ENCODE peak calls at places on chromosome 2, in four cellular contexts. R is H1; L is CD4-positive, alpha-beta memory T cell; X is stomach. P is an unnamed sample. For H3K4me1 and H3K27me3, the result is how much of the 10 kb centered on the place peaks cover.

GRCh38 chr2:129771606-129772598 is 207.6 kb upstream of the RAB6C start:
- DNase-seq in R (no peak), L (no peak), X (no peak), P (no peak)

GRCh38 chr2:198374375-198375072 is 570.1 kb downstream of the PLCL1 start:
- DNase-seq in R (peak), L (no peak), X (no peak), P (peak)

GRCh38 chr2:157932480-157933205 is 56.5 kb upstream of the ACVR1 start:
- DNase-seq in R (peak), L (no peak), X (no peak), P (peak)

GRCh38 chr2:169073972-169074751 is 4.8 kb downstream of the DHRS9 start:
- DNase-seq in R (no peak), L (no peak), X (no peak), P (no peak)

GRCh38 chr2:134453476-134453875 is 199.6 kb downstream of the MGAT5 start:
- DNase-seq in R (no peak), L (no peak), X (peak), P (no peak)

GRCh38 chr2:75523313-75524275 is 37.1 kb downstream of the EVA1A start:
- DNase-seq in R (no peak), L (no peak), X (no peak), P (no peak)

GRCh38 chr2:181766129-181766528 is 85.8 kb upstream of the NEUROD1 start:
- DNase-seq in R (no peak), L (no peak), X (no peak), P (no peak)

GRCh38 chr2:227627769-227628168 is 10.5 kb downstream of the SCYGR4 start:
- DNase-seq in R (no peak), L (no peak), X (no peak), P (no peak)

GRCh38 chr2:55430536-55430935 is 10.9 kb upstream of the CCDC88A start:
- DNase-seq in R (no peak), L (no peak), X (no peak), P (no peak)

GRCh38 chr2:113720167-113720566 is 36.3 kb downstream of the SLC35F5 start:
- DNase-seq in R (no peak), L (no peak), X (no peak), P (no peak)

GRCh38 chr2:60347781-60348180 is 205.7 kb downstream of the BCL11A start:
- DNase-seq in R (peak), L (no peak), X (no peak), P (no peak)

GRCh38 chr2:26148501-26148900 is 24.4 kb upstream of the GAREM2 start:
- DNase-seq in R (no peak), L (no peak), X (no peak), P (no peak)

GRCh38 chr2:23312996-23313606 is 71.9 kb upstream of the KLHL29 start:
- DNase-seq in R (peak), L (no peak), X (no peak), P (peak)

GRCh38 chr2:15738225-15738546 is 146.5 kb downstream of the DDX1 start:
- DNase-seq in R (no peak), L (no peak), X (no peak), P (no peak)

GRCh38 chr2:239717706-239718105 is 307.4 kb downstream of the NDUFA10 start:
- DNase-seq in R (no peak), L (no peak), X (no peak), P (no peak)

GRCh38 chr2:1713156-1713838 is 31.0 kb downstream of the PXDN start:
- DNase-seq in R (no peak), L (no peak), X (no peak), P (no peak)

GRCh38 chr2:130873700-130874346 is 37.1 kb downstream of the ARHGEF4 start:
- DNase-seq in R (peak), L (peak), X (peak), P (peak)

GRCh38 chr2:199484927-199485326 is 27.2 kb upstream of the SATB2 start:
- DNase-seq in R (no peak), L (no peak), X (no peak), P (no peak)

DNA sequence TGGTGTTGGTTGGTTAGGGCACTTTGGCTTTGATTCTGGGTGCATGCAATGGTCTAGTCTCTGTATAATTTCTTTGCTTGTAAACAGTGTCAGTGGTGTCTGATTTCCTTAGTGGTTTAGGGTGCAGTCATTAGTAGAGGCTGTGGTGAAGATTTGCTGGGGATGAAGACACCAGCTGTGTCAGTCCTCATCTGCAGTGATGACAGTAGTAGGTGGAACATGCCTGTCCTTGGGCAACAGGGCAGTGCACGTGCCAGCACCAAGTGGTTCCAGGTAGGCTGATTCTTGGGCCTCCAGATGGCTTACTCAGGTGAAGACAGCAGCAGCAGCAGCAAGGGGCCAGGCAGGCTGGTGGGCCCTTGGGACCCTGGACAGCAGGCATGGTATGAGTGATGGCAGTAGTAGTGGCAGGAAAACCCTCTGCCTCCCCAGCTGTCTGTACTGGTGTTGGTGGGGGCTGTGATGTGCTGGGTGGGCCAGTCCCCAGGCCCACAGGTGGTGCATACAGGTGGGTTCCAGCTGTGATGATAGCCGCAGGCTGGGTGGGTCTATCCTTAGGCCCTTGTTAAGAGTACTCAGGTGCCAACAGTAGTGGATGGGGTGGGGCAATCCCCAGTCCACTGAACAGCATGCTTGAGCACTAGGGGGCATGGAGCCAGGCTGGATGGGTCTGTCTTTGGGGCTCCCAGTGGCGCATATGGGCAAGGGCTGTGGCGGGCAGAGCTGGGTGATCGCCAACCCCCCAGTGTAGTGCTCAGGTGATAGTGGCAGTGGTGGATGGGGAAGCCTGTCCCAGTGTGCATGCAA is 140.7 kb upstream of the THUMPD2 start:
- DNase-seq in R (no peak), L (no peak), X (no peak), P (no peak)
- H3K4me1 ChIP-seq in R (under half), L (under half), X (under half), P (under half)

DNA sequence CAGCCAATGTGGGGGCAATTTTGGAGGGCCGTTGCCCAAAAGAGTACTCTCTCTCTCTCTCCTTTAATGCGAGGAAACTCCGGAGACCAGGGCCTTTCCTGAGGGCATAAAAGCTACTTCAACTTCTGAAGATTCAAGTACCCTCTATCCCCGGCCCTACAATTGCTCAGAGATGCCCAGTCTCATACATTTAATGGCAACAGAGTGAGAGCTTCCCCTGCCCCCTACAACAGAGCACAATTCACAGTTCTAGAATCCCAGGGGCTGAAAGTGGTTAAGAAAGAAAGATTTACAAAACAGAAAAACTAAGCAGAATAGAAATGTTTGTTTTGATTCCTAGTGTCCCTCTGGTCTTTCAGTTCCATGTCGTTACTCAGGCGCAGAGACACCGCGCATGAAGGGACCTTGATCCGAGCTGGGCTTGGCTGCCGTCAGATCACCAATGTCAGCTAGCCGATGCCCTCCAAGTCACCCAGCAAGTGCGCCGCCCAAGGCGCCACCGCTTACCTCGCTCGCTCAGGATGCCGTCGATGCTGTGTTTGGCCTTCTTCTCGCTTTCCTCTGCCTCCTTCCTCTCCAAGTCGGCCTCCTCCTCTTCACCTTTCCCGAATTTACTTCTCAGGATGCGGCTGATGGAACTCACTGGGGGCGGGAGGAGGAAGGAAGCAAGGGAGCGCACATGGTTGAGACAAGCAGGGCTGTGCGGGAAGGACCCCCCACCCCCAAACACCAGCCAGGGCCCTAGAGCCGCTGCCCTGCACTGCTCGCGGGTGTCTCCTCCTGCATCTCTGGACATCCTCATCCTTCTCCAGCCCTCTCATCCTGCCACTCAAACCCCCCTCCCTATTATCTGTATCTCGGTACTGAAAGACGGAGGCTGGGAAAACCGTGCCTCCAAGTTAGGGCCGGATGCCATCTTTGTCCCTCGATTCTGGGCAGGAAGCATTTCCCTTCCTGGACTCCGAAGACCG is 4.9 kb downstream of the PAX3 start:
- DNase-seq in R (no peak), L (no peak), X (no peak), P (no peak)
- H3K27me3 ChIP-seq in R (half or more), L (half or more), X (half or more), P (half or more)

DNA sequence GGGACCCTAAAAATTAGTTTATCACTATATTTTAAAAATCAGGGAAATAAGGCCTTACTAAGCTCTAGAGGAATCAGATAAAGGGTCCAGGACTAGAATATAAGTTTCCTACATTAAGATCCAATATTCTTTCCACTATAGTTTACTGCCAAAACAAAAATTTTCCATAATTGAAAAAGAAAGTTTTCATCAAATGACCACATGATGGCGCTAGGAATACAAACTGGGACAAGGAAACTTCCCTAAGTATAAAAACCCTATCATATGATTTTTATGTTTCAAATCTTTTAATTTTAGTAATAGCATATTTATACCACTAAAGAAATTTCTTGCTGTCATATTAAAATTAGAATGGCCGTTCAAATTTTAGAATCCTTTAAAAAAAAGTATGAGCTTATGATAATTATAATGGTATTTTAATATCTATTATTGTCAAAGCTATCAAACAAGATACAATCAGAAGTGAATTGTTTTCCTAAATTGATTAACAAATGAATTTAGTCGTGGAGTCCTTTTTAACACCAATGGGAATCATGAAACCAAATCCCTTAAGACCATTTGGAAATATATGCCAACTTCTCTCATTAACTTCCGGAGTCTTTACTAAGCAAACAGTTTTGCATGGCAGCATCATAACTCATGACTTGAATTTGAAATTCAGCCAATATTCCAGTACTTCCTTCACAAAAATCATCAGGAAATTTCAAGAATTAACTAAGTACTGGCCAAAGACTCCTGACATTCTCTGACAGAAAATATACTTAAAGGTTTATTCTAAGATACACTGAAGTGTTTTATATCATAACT is 70.3 kb downstream of the SCN1A start:
- DNase-seq in R (no peak), L (no peak), X (no peak), P (no peak)
- H3K27ac ChIP-seq in R (no peak), L (no peak), X (no peak), P (no peak)

GRCh38 chr2:191379375-191379774 is 134.2 kb downstream of the MYO1B start:
- DNase-seq in R (no peak), L (no peak), X (no peak), P (no peak)
- H3K4me1 ChIP-seq in R (under half), L (under half), X (under half), P (under half)

GRCh38 chr2:232927793-232928563 is 57.9 kb downstream of the SNORC start:
- DNase-seq in R (no peak), L (no peak), X (no peak), P (no peak)
- H3K27me3 ChIP-seq in R (under half), L (under half), X (under half), P (under half)

GRCh38 chr2:6977095-6977777 is 60.0 kb downstream of the RNF144A start:
- DNase-seq in R (no peak), L (no peak), X (peak), P (no peak)
- H3K27ac ChIP-seq in R (no peak), L (no peak), X (no peak), P (no peak)

DNA sequence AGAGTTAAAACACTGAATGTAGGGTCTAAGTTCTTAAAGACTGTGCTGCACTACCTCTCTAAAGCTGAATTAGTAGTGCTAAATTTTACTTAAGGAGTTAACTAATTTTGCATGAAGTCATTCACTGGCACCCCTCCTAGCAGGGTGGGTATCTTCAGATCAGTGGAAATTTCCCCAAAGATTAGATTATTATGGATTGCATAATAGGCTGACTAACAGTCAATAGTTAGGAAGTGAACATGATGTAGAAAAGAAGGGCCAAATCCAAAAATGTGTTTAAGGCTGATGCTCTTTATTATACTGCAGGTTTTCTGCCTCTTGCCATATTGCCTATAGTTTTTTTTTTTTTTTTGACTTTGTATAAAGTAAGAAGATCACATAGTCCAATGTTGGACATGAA is 5.2 kb downstream of the ZNF638 start:
- DNase-seq in R (no peak), L (no peak), X (no peak), P (no peak)
- H3K4me1 ChIP-seq in R (under half), L (half or more), X (half or more), P (under half)